ENCODE peak calls at places on chromosomes 2 and 18, in six cellular contexts. T is testis, Z is lower lobe of right lung, S is psoas muscle, A is SK-N-SH, M is AG04450. N is an unnamed sample.
A peak's percentile ranks its signal among the peaks of the same experiment; 100 is the strongest.

GRCh38 chr2:199467462-199467822 is 9.7 kb upstream of the SATB2 start:
- DNase-seq in T (no peak), Z (no peak), S (no peak), A (no peak), M (no peak), N (no peak)

GRCh38 chr18:74994502-74995403 is 214.2 kb downstream of the PTGR3 start:
- DNase-seq in T (no peak), Z (no peak), S (no peak), A (no peak), M (no peak), N (no peak)

GRCh38 chr2:234071664-234072063 is 21.2 kb downstream of the SPP2 start:
- DNase-seq in T (no peak), Z (no peak), S (no peak), A (no peak), M (no peak), N (no peak)

GRCh38 chr2:60394467-60394866 is 159.0 kb downstream of the BCL11A start:
- DNase-seq in T (no peak), Z (no peak), S (no peak), A (no peak), M (no peak), N (no peak)

GRCh38 chr18:42586603-42587002 is 528.9 kb downstream of the RIT2 start:
- DNase-seq in T (no peak), Z (no peak), S (no peak), A (no peak), M (no peak), N (no peak)

GRCh38 chr2:11028407-11028916 is 116.7 kb downstream of the KCNF1 start:
- DNase-seq in T (no peak), Z (no peak), S (no peak), A (no peak), M (no peak), N (peak; percentile 49)

GRCh38 chr2:52862801-52863200 is 904.8 kb upstream of the CHAC2 start:
- DNase-seq in T (no peak), Z (no peak), S (no peak), A (no peak), M (no peak), N (no peak)

GRCh38 chr2:47267389-47268086 is 112.4 kb upstream of the STPG4 start:
- DNase-seq in T (no peak), Z (no peak), S (no peak), A (no peak), M (no peak), N (no peak)

GRCh38 chr2:120452131-120452530 is 106.2 kb downstream of the INHBB start:
- DNase-seq in T (no peak), Z (no peak), S (no peak), A (no peak), M (no peak), N (no peak)

GRCh38 chr2:219331560-219332213 is 857 bp downstream of the RESP18 start:
- DNase-seq in T (peak; percentile 65), Z (no peak), S (peak; percentile 35), A (no peak), M (no peak), N (no peak)

GRCh38 chr2:134232461-134232860 is 21.4 kb upstream of the MGAT5 start:
- DNase-seq in T (no peak), Z (no peak), S (no peak), A (no peak), M (no peak), N (no peak)

GRCh38 chr18:31065036-31065773 is 22.7 kb upstream of the DSC3 start:
- DNase-seq in T (no peak), Z (no peak), S (no peak), A (no peak), M (no peak), N (no peak)

GRCh38 chr2:207926133-207927076 is 98.9 kb downstream of the PLEKHM3 start:
- DNase-seq in T (no peak), Z (no peak), S (peak; percentile 59), A (no peak), M (peak; percentile 16), N (no peak)

GRCh38 chr18:36169938-36170337 is 17.4 kb upstream of the MOCOS start:
- DNase-seq in T (no peak), Z (no peak), S (no peak), A (no peak), M (no peak), N (no peak)

GRCh38 chr2:12679550-12680072 is 37.1 kb upstream of the TRIB2 start:
- DNase-seq in T (no peak), Z (no peak), S (no peak), A (no peak), M (no peak), N (no peak)

GRCh38 chr2:128215897-128216645 is 102.6 kb downstream of the HS6ST1 start:
- DNase-seq in T (no peak), Z (no peak), S (no peak), A (no peak), M (no peak), N (no peak)

GRCh38 chr2:160465406-160465805 is 28.2 kb downstream of the RBMS1 start:
- DNase-seq in T (no peak), Z (no peak), S (no peak), A (no peak), M (no peak), N (no peak)

GRCh38 chr2:188527701-188528100 is 236.0 kb downstream of the GULP1 start:
- DNase-seq in T (no peak), Z (no peak), S (no peak), A (no peak), M (no peak), N (no peak)
- H3K4me3 ChIP-seq in T (no peak overlapping the region), Z (no peak overlapping the region), S (no peak overlapping the region), A (no peak overlapping the region), M (no peak overlapping the region), N (no peak overlapping the region)

GRCh38 chr2:225806105-225806504 is 406.6 kb downstream of the NYAP2 start:
- DNase-seq in T (no peak), Z (no peak), S (no peak), A (no peak), M (no peak), N (no peak)
- TF ChIP-seq CTCF in T (no peak), Z (no peak), S (no peak), A (no peak), M (no peak), N (no peak)

GRCh38 chr2:4354678-4355077 is 651.3 kb downstream of the DCDC2C start:
- DNase-seq in T (peak; percentile 75), Z (no peak), S (no peak), A (peak; percentile 51), M (no peak), N (peak; percentile 79)

GRCh38 chr2:4354164-4354563 is 650.8 kb downstream of the DCDC2C start:
- DNase-seq in T (no peak), Z (no peak), S (no peak), A (no peak), M (no peak), N (no peak)

GRCh38 chr2:4353668-4354067 is 650.3 kb downstream of the DCDC2C start:
- DNase-seq in T (no peak), Z (no peak), S (no peak), A (no peak), M (no peak), N (no peak)

DNA sequence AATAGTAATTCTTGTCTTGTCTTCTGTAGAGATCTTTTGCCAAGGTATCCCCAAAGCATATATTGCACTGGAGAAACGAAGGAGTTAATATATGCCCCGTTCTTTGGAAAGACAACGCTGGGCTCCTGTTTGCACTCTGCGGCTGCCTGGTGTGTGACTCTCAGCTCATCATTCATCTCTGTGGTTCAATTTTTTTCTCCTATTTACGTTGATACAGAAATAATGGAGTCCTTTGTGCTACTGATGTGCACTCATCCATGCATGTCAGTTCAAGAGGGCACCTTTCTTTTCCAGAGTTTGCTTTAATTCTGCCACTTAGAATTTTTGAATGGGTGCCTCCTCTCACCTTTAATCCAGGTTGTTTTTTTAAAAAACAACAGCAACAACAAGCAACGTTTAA is 655.5 kb downstream of the DCDC2C start:
- DNase-seq in T (no peak), Z (no peak), S (no peak), A (no peak), M (no peak), N (no peak)
- H3K9me3 ChIP-seq in T (no peaks in the 10 kb centered on the region), Z (no peaks in the 10 kb centered on the region), S (no peaks in the 10 kb centered on the region), A (peaks cover 7% of the 10 kb centered on the region), M (peaks cover 7% of the 10 kb centered on the region), N (no peaks in the 10 kb centered on the region)

DNA sequence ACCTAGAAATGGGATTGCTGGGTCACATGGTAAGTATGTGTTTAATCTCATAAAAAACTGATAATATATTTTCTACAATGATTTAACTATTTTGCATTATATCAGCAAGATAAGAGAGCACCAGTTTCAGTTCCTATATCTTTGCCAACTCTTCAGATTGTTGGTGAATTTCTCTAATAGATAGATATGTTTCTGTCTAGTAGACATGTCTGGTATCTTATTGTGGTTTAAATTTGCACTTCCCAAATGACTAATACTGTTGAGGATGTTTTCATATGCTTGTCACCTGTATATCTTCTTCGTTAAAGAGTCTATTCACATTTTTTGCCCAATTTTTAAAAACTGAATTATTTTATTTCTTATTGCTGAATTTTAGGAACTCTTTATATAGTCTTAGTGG is 113.8 kb upstream of the UXS1 start:
- DNase-seq in T (no peak), Z (no peak), S (no peak), A (no peak), M (no peak), N (no peak)
- H3K4me3 ChIP-seq in T (no peak overlapping the region), Z (no peak overlapping the region), S (no peak overlapping the region), A (no peak overlapping the region), M (no peak overlapping the region), N (no peak overlapping the region)

GRCh38 chr2:101199153-101199810 is 48.1 kb upstream of the TBC1D8 start:
- DNase-seq in T (no peak), Z (no peak), S (no peak), A (no peak), M (no peak), N (no peak)

GRCh38 chr2:101197814-101198213 is 46.6 kb upstream of the TBC1D8 start:
- DNase-seq in T (no peak), Z (no peak), S (no peak), A (no peak), M (no peak), N (no peak)

GRCh38 chr2:101193038-101193437 is 41.9 kb upstream of the TBC1D8 start:
- DNase-seq in T (no peak), Z (no peak), S (no peak), A (no peak), M (no peak), N (no peak)

GRCh38 chr2:101197215-101197745 is 46.1 kb upstream of the TBC1D8 start:
- DNase-seq in T (no peak), Z (no peak), S (no peak), A (peak; percentile 33), M (no peak), N (no peak)

DNA sequence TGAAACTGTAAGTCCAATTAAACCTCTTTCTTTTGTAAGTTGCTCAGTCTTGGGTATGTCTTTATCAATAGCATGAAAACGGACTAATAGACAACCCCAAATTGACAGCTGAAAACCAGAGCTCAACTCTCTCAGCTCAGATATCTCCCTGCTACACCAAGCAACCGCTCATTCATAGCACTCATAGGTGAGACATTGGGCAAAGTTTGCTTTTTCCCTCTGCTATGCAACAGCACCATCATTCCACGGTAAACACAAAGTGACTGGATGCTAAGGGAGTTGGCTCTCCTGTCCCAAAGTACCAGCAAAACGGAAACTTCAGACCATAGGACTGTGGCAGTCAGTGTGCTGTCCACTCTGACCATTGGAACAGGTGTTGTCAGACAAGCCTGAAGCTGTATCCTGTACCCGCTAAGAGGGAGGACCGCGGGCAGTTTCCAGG is 45.1 kb upstream of the TBC1D8 start:
- DNase-seq in T (no peak), Z (no peak), S (no peak), A (no peak), M (no peak), N (no peak)
- TF ChIP-seq CTCF in T (no peak), Z (no peak), S (no peak), A (no peak), M (no peak), N (no peak)